ENCODE peak calls at places on chromosomes 11 and 22, in four cellular contexts. U is IMR-90, G is heart left ventricle, I is iPS DF 6.9. E is an unnamed sample.

GRCh38 chr22:45594123-45594941 is 77.3 kb upstream of the ATXN10 start:
- DNase-seq in U (no peak), G (no peak), I (no peak), E (no peak)

GRCh38 chr11:114280696-114281095 is 15.5 kb upstream of the NNMT start:
- DNase-seq in U (peak), G (peak), I (peak), E (peak)

GRCh38 chr11:134032501-134033091 is 36.3 kb upstream of the JAM3 start:
- DNase-seq in U (no peak), G (peak), I (no peak), E (no peak)

GRCh38 chr11:75270896-75271415 is 30.4 kb downstream of the TPBGL start:
- DNase-seq in U (peak), G (peak), I (no peak), E (peak)

GRCh38 chr11:19955660-19956059 is 204.6 kb downstream of the DBX1 start:
- DNase-seq in U (no peak), G (no peak), I (no peak), E (no peak)

GRCh38 chr11:61488651-61489291 is 19.8 kb upstream of the LRRC10B start:
- DNase-seq in U (no peak), G (peak), I (no peak), E (no peak)

GRCh38 chr11:79375818-79376550 is 64.8 kb downstream of the TENM4 start:
- DNase-seq in U (no peak), G (no peak), I (peak), E (peak)

GRCh38 chr11:19769820-19770219 is 57.2 kb downstream of the NAV2 start:
- DNase-seq in U (peak), G (no peak), I (no peak), E (no peak)

GRCh38 chr22:45358127-45358526 is 48.4 kb downstream of the FAM118A start:
- DNase-seq in U (no peak), G (no peak), I (no peak), E (no peak)

GRCh38 chr22:50568626-50569025 is 5.9 kb upstream of the SYCE3 start:
- DNase-seq in U (no peak), G (no peak), I (no peak), E (peak)

GRCh38 chr11:86644291-86644690 is 28.1 kb downstream of the ME3 start:
- DNase-seq in U (peak), G (no peak), I (no peak), E (peak)

GRCh38 chr22:39475902-39476301 is 19.1 kb downstream of the MGAT3 start:
- DNase-seq in U (no peak), G (no peak), I (no peak), E (no peak)

GRCh38 chr22:40681451-40681850 is 2.2 kb downstream of the MCHR1 start:
- DNase-seq in U (no peak), G (no peak), I (no peak), E (no peak)

GRCh38 chr11:30879322-30880020 is 293.3 kb upstream of the MPPED2 start:
- DNase-seq in U (no peak), G (no peak), I (no peak), E (peak)

GRCh38 chr22:20561882-20562281 is 54.5 kb downstream of the MED15 start:
- DNase-seq in U (no peak), G (no peak), I (no peak), E (no peak)

GRCh38 chr22:49417833-49418232 is 409.8 kb downstream of the BRD1 start:
- DNase-seq in U (no peak), G (no peak), I (no peak), E (no peak)

GRCh38 chr22:39574779-39575551 is 4.4 kb downstream of the CACNA1I start:
- DNase-seq in U (peak), G (no peak), I (no peak), E (peak)

GRCh38 chr11:134272381-134273316 is 3.5 kb upstream of the GLB1L3 start:
- DNase-seq in U (peak), G (no peak), I (no peak), E (no peak)

GRCh38 chr11:116694815-116695590 is 77.8 kb downstream of the BUD13 start:
- DNase-seq in U (no peak), G (peak), I (no peak), E (peak)

GRCh38 chr11:90542092-90542491 is 319.2 kb upstream of the CHORDC1 start:
- DNase-seq in U (no peak), G (no peak), I (no peak), E (peak)

GRCh38 chr11:94125408-94126120 is 3.1 kb upstream of the PANX1 start:
- DNase-seq in U (no peak), G (no peak), I (no peak), E (no peak)

GRCh38 chr11:96257036-96257435 is 86.0 kb downstream of the MAML2 start:
- DNase-seq in U (no peak), G (no peak), I (no peak), E (no peak)

GRCh38 chr11:1655168-1656060 is 25.8 kb downstream of the KRTAP5-5 start:
- DNase-seq in U (no peak), G (no peak), I (no peak), E (no peak)

GRCh38 chr22:31400023-31400397 is 606 bp downstream of the DRG1 start:
- DNase-seq in U (peak), G (no peak), I (no peak), E (peak)

GRCh38 chr22:27504854-27505253 is 296.7 kb downstream of the MN1 start:
- DNase-seq in U (no peak), G (peak), I (no peak), E (no peak)

GRCh38 chr11:21401496-21401895 is 732.1 kb downstream of the NELL1 start:
- DNase-seq in U (no peak), G (no peak), I (no peak), E (peak)

GRCh38 chr11:120413480-120413879 is 77.3 kb downstream of the ARHGEF12 start:
- DNase-seq in U (peak), G (no peak), I (no peak), E (peak)

GRCh38 chr11:134412508-134413333 is 679 bp upstream of the B3GAT1 start:
- DNase-seq in U (no peak), G (no peak), I (no peak), E (no peak)

DNA sequence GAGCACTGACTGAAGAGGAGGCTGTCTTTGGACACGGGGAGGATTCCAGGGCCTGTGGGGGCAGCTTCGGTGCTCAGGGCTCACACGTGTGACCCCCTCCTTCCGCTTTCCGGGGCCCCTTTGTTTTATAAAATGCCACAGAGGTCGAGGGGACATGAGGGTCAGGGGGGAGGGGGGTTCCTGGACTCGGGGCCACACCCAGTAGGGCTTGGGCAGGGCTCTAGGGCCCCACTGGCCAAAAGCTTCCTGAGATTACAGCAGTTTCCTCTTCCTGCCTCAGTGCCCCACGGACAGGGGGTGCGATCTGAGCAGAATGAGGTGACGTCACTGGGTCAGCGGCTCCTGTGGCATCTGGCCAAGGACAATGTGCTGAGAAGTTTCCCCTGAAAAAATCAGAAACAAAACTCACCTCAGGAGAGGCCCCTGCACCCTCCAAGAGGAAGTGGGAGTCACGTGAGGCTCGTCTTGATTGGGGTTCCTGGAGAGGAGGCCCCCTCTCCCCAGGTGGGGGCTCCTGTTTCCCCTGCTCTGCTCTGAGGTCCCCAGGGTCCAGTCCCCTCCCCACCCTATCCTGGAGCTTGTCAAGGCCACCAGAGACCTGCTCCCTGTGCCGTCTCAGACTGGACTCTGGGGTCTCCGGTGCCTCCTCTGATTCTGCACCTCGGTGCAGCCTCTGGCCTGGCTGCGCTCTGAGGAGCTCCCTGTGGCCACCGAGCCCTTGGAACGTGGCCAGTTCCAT is 6.4 kb upstream of the IFITM3 start:
- DNase-seq in U (peak), G (peak), I (no peak), E (no peak)
- H3K4me3 ChIP-seq in U (no peak), G (peak), I (no peak), E (no peak)

GRCh38 chr11:15651033-15651432 is 536.3 kb downstream of the INSC start:
- DNase-seq in U (no peak), G (no peak), I (no peak), E (no peak)

GRCh38 chr11:15650105-15650938 is 535.6 kb downstream of the INSC start:
- DNase-seq in U (peak), G (peak), I (peak), E (peak)

GRCh38 chr11:15653191-15653590 is 538.5 kb downstream of the INSC start:
- DNase-seq in U (no peak), G (no peak), I (no peak), E (no peak)

GRCh38 chr11:15651782-15652181 is 537.1 kb downstream of the INSC start:
- DNase-seq in U (no peak), G (no peak), I (no peak), E (no peak)

GRCh38 chr11:15649371-15650104 is 534.8 kb downstream of the INSC start:
- DNase-seq in U (peak), G (no peak), I (no peak), E (no peak)
- H3K4me3 ChIP-seq in U (no peak), G (no peak), I (no peak), E (no peak)

GRCh38 chr11:67055812-67056211 is 835 bp upstream of the RHOD start:
- DNase-seq in U (peak), G (no peak), I (no peak), E (peak)

GRCh38 chr11:67056267-67056639 is 394 bp upstream of the RHOD start:
- DNase-seq in U (no peak), G (no peak), I (no peak), E (no peak)

GRCh38 chr11:67057410-67057757 is 737 bp downstream of the RHOD start:
- DNase-seq in U (no peak), G (no peak), I (no peak), E (no peak)

GRCh38 chr11:67058506-67058905 is 1.9 kb downstream of the RHOD start:
- DNase-seq in U (no peak), G (no peak), I (no peak), E (no peak)

GRCh38 chr11:67056640-67057409 is at the start of gene RHOD:
- DNase-seq in U (no peak), G (no peak), I (no peak), E (no peak)
- H3K4me3 ChIP-seq in U (peak), G (peak), I (peak), E (peak)

GRCh38 chr11:58968251-58968711 is 29.0 kb downstream of the GLYATL1 start:
- DNase-seq in U (no peak), G (peak), I (no peak), E (no peak)
- H3K4me3 ChIP-seq in U (no peak), G (no peak), I (peak), E (no peak)

GRCh38 chr11:111788051-111788450 is 21.9 kb upstream of the PPP2R1B start:
- DNase-seq in U (no peak), G (peak), I (no peak), E (no peak)

GRCh38 chr11:111785076-111785475 is 18.9 kb upstream of the PPP2R1B start:
- DNase-seq in U (no peak), G (no peak), I (no peak), E (no peak)

GRCh38 chr11:111792314-111792713 is 26.1 kb upstream of the PPP2R1B start:
- DNase-seq in U (no peak), G (no peak), I (no peak), E (no peak)

GRCh38 chr11:111785886-111786412 is 19.8 kb upstream of the PPP2R1B start:
- DNase-seq in U (no peak), G (no peak), I (no peak), E (no peak)

GRCh38 chr11:111788464-111788863 is 22.3 kb upstream of the PPP2R1B start:
- DNase-seq in U (no peak), G (no peak), I (no peak), E (no peak)
- H3K4me3 ChIP-seq in U (no peak), G (no peak), I (no peak), E (no peak)

DNA sequence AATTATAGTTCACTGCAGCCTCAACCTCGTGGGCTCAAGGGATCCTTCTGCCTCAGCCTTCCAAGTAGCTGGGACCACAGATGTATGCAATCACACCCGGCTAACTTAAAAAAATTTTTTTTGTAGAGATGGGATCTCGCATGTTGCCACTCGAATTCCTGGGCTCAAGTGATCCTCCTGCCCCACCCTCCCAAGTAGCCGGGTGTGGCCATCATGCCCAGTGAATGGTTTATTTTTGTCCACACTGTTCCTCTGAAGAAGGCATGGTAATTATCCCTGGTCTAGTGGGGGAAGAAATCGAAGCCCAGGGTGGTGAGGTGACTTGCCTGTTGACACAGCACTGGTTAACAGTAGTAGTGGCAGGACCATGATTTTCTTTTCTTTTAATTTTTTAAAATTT is 1.9 kb downstream of the SAC3D1 start:
- DNase-seq in U (no peak), G (no peak), I (no peak), E (no peak)
- H3K4me3 ChIP-seq in U (no peak), G (no peak), I (no peak), E (no peak)

DNA sequence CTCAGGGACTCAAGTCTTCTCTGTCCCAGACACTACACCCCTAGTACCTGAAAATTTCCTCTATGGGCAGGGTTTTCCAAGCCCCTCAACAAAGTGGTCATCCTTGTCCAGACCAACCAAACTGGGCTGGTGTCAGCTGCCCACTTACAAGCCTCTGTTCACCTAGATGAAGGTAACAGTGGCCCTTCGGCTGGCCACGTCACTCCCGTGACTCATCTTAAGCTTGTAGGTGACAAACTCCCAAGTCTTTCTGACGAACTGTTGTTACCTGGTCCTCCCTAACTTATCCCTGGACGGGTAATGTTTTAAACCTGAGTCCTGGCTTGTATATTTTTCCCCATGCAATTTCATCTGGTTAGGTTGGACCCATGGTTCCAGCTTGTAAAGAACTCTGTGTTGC is 4.7 kb downstream of the CXCR5 start:
- DNase-seq in U (no peak), G (no peak), I (no peak), E (no peak)
- H3K4me3 ChIP-seq in U (no peak), G (no peak), I (no peak), E (no peak)